ENCODE peak calls at places on chromosome 15, in four cellular contexts. J, Y, Z and G are unnamed samples.

GRCh38 chr15:88878720-88879184 is 16.6 kb downstream of the HAPLN3 start:
- DNase-seq in J (peak), Y (peak), Z (no peak), G (peak)

GRCh38 chr15:27101982-27102381 is 131.0 kb downstream of the GABRG3 start:
- DNase-seq in J (no peak), Y (no peak), Z (no peak), G (no peak)

GRCh38 chr15:27479232-27480140 is 508.5 kb downstream of the GABRG3 start:
- DNase-seq in J (no peak), Y (no peak), Z (no peak), G (no peak)

GRCh38 chr15:22243440-22244130 is 163.3 kb downstream of the OR4M2 start:
- DNase-seq in J (no peak), Y (no peak), Z (no peak), G (no peak)

GRCh38 chr15:78351539-78351938 is 11.4 kb downstream of the CRABP1 start:
- DNase-seq in J (no peak), Y (no peak), Z (no peak), G (no peak)

GRCh38 chr15:58329781-58330467 is 101.9 kb upstream of the LIPC start:
- DNase-seq in J (no peak), Y (no peak), Z (no peak), G (no peak)

GRCh38 chr15:70127288-70127746 is 29.6 kb upstream of the TLE3 start:
- DNase-seq in J (no peak), Y (peak), Z (no peak), G (no peak)

GRCh38 chr15:90268415-90268814 is 2.9 kb downstream of the NGRN start:
- DNase-seq in J (no peak), Y (no peak), Z (no peak), G (no peak)

GRCh38 chr15:51735611-51736010 is 1.8 kb downstream of the LYSMD2 start:
- DNase-seq in J (no peak), Y (no peak), Z (no peak), G (no peak)

GRCh38 chr15:61764141-61764540 is 296.1 kb downstream of the VPS13C start:
- DNase-seq in J (no peak), Y (no peak), Z (no peak), G (no peak)

GRCh38 chr15:51121631-51122225 is 27.0 kb upstream of the TNFAIP8L3 start:
- DNase-seq in J (no peak), Y (no peak), Z (no peak), G (no peak)

GRCh38 chr15:64893481-64894394 is 18.0 kb upstream of the ANKDD1A start:
- DNase-seq in J (peak), Y (peak), Z (peak), G (no peak)

GRCh38 chr15:76060098-76060989 is 559 bp downstream of the TMEM266 start:
- DNase-seq in J (no peak), Y (no peak), Z (peak), G (no peak)

GRCh38 chr15:63669074-63669473 is 71.9 kb downstream of the FBXL22 start:
- DNase-seq in J (no peak), Y (no peak), Z (no peak), G (no peak)

GRCh38 chr15:63668601-63669000 is 71.4 kb downstream of the FBXL22 start:
- DNase-seq in J (no peak), Y (no peak), Z (no peak), G (no peak)

GRCh38 chr15:63663906-63664305 is 66.7 kb downstream of the FBXL22 start:
- DNase-seq in J (no peak), Y (no peak), Z (no peak), G (no peak)
- TF ChIP-seq BHLHE40 in J (no peak), Y (no peak), Z (no peak), G (no peak)

GRCh38 chr15:45631831-45632230 is 3.0 kb upstream of the SQOR start:
- DNase-seq in J (no peak), Y (no peak), Z (no peak), G (no peak)

GRCh38 chr15:45635763-45636292 is 999 bp downstream of the SQOR start:
- DNase-seq in J (no peak), Y (no peak), Z (no peak), G (no peak)

GRCh38 chr15:45634442-45635190 is at the start of gene SQOR:
- DNase-seq in J (peak), Y (peak), Z (peak), G (no peak)

GRCh38 chr15:45637552-45638033 is 2.8 kb downstream of the SQOR start:
- DNase-seq in J (no peak), Y (peak), Z (peak), G (no peak)

GRCh38 chr15:45635191-45635638 is 386 bp downstream of the SQOR start:
- DNase-seq in J (no peak), Y (peak), Z (no peak), G (peak)
- TF ChIP-seq SP1 in J (no peak), Y (no peak), Z (no peak), G (no peak)

DNA sequence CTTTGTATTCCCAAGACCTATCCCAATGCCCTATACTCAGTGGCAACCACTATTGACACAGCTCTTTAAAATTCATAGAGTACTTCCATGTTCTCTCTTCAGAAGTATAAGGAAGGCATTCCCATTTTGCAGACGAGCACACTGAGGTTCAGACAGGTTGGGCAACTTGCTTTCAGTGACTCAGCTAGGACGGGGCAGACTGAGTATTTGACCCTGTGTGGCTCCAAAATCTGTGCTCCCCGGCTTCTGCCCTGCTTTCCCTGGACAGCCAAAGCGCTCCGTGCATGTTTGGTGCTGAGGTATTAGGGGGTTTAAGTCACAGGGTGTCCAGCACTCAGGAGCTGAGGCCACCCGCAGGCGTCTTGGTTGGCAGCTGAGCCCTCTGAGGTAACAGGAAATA is 59.5 kb downstream of the CEMIP start:
- DNase-seq in J (no peak), Y (no peak), Z (no peak), G (no peak)
- TF ChIP-seq TARDBP in J (no peak), Y (no peak), Z (no peak), G (no peak)

GRCh38 chr15:34883633-34884032 is 85.9 kb downstream of the AQR start:
- DNase-seq in J (no peak), Y (no peak), Z (no peak), G (no peak)
- TF ChIP-seq BHLHE40 in J (no peak), Y (no peak), Z (no peak), G (no peak)

GRCh38 chr15:86540840-86541467 is 461.3 kb downstream of the AGBL1 start:
- DNase-seq in J (no peak), Y (no peak), Z (no peak), G (no peak)

GRCh38 chr15:86541540-86541939 is 461.9 kb downstream of the AGBL1 start:
- DNase-seq in J (no peak), Y (no peak), Z (no peak), G (no peak)

GRCh38 chr15:86538141-86538540 is 458.5 kb downstream of the AGBL1 start:
- DNase-seq in J (no peak), Y (no peak), Z (no peak), G (no peak)
- TF ChIP-seq SP1 in J (no peak), Y (no peak), Z (no peak), G (no peak)

GRCh38 chr15:68368731-68369435 is 63.1 kb downstream of the ITGA11 start:
- DNase-seq in J (no peak), Y (no peak), Z (no peak), G (no peak)
- TF ChIP-seq TARDBP in J (no peak), Y (no peak), Z (no peak), G (no peak)

DNA sequence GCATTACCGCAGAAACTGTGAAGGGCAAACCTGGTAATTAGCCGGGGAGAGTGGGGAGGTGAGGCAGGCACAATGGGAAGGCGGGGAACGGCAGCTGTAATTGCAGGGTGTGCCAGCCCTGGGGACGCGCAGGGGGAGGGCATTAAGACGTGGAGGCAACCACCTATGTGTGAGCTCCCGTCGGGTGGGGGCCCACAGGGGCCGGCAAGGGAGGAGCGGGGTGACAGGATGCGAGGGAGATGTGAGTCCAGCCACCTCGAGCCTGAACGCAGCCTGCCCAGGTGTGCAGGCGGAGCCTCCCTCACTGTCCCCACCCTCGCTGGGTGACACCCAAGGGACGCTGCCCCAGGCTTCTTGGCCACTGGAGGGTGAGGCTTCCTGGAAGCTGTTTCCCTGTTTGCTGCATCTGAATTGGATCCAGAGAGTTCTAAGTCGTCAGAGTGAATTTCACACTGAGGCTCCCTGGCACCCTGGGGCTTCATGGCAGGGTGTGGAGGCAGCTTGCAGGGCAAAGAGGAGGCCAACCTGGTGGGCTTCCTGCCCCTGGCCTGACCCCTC is 130.6 kb upstream of the MEF2A start:
- DNase-seq in J (no peak), Y (no peak), Z (no peak), G (no peak)
- TF ChIP-seq BHLHE40 in J (no peak), Y (no peak), Z (no peak), G (no peak)